ENCODE peak calls at places on chromosomes 13 and 19, in six cellular contexts. Z is K562, V is A549, S is endothelial cell of umbilical vein, U is HepG2, J is H1. I is an unnamed sample.

GRCh38 chr13:39417643-39418042 is 185.3 kb downstream of the LHFPL6 start:
- DNase-seq in S (peak; percentile 74), U (no peak), V (no peak), Z (no peak), J (peak; percentile 54), I (peak; percentile 31)

GRCh38 chr19:47661161-47661560 is 52.1 kb upstream of the EHD2 start:
- DNase-seq in U (no peak), S (no peak), Z (no peak), V (no peak), J (no peak), I (no peak)

GRCh38 chr19:54673222-54673621 is 10.4 kb downstream of the LILRB4 start:
- DNase-seq in U (no peak), S (no peak), J (no peak), Z (no peak), V (no peak), I (no peak)

GRCh38 chr19:15758379-15758778 is 20.6 kb downstream of the OR10H3 start:
- DNase-seq in J (no peak), Z (no peak), S (no peak), U (no peak), V (no peak), I (no peak)

GRCh38 chr13:103222683-103223082 is 156.5 kb upstream of the SLC10A2 start:
- DNase-seq in J (no peak), S (no peak), Z (no peak), U (no peak), V (no peak), I (no peak)

GRCh38 chr13:110244096-110244830 is 62.7 kb downstream of the COL4A1 start:
- DNase-seq in S (no peak), V (no peak), Z (no peak), J (peak; percentile 35), U (no peak), I (no peak)

GRCh38 chr19:14530005-14530348 is 583 bp downstream of the TECR start:
- DNase-seq in J (no peak), V (no peak), Z (no peak), S (no peak), U (no peak), I (no peak)

GRCh38 chr13:40161931-40162330 is 504.5 kb downstream of the FOXO1 start:
- DNase-seq in U (no peak), S (no peak), Z (no peak), J (no peak), V (no peak), I (no peak)

GRCh38 chr13:104837756-104838155 is 1697.7 kb downstream of the EFNB2 start:
- DNase-seq in V (no peak), J (no peak), U (no peak), S (no peak), Z (no peak), I (no peak)

GRCh38 chr19:1261863-1262686 is 7.1 kb upstream of the CIRBP start:
- DNase-seq in S (no peak), V (peak; percentile 26), J (no peak), Z (no peak), U (peak; percentile 48), I (no peak)

GRCh38 chr19:52094526-52094925 is 1.0 kb downstream of the ZNF841 start:
- DNase-seq in V (no peak), J (no peak), Z (peak; percentile 18), S (no peak), U (no peak), I (no peak)

DNA sequence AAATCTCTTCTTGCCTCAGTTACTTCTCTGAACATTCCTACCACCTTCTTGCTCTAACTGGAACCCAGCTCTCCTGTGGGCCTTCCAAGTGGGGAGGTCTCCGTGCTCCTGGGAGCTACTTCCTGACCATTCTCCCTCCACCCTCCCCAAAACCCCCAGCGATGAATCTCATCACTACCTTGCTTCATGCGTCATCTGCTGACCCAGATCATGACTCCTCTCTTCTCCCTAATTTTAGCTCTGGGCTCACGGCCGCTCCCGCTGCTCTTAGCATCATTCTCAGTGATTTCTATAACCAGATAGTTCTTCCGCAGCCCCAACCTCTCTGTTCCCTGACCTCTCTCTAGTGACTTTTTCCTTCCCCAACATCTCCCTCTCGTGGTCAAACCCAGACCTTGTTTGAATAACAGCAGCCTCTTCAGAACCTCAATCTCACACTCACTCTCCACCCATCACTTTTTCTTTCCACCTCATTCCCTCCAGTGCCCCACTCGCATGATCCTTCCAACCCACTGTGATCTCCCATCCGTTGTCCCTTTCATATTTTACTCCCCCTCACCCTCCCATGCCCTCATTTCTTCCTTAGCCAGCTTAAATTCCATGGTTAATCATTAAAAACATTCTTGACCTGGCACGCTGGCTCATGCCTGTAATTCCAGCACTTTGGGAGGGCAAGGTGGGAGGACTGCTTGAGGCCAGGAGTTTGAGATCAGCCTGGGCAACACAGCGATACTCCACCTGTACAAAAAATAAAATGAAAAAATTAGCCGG is 21.8 kb downstream of the MRPS12 start:
- DNase-seq in U (peak; percentile 51), S (no peak), Z (peak; percentile 62), V (peak; percentile 81), J (peak; percentile 52), I (peak; percentile 42)
- TF ChIP-seq JUN in U (no peak), S (no peak), Z (no peak), V (no peak), J (no peak), I (no peak)

DNA sequence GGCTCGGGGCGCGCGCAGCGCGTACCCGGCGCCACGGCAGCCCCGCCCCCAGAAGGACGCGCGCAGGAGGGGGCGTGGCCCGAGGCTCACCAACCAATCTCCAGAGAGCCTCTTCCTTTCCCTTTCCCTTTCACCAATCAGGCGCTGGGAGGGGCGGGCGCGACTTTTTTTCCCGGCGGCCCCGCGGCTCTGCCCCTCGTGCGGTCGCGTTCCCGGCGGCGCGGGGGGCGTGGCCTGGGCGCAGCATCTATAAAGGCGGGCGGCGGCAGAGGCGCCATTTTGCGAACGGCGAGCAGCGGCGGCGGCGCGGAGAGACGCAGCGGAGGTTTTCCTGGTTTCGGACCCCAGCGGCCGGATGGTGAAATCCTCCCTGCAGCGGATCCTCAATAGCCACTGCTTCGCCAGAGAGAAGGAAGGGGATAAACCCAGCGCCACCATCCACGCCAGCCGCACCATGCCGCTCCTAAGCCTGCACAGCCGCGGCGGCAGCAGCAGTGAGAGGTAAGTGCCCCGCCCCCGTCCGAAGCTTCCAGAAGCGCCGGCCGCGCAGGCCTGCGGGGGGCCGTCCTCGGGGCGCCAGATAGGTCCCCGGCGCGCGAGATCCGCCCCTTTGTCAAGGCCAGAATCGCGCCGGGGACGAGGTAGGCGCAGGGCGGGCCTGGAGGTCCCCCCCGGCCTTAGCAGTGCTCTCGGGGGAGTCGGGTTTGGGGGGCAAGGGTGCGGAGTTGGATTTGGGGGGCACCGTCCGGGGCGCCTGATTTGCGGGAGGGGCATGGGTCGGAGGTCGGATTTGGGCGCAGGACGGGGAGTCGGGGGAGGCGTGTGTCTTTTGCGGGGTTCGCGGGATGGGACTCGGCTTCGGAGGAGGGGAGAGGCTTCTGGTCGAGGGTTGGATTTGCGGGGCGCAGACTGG is 12.5 kb downstream of the PEAK3 start:
- DNase-seq in J (peak; percentile 100), Z (peak; percentile 97), S (peak; percentile 95), V (peak; percentile 95), U (peak; percentile 91), I (peak; percentile 99)
- TF ChIP-seq JUN in J (no peak), Z (no peak), S (no peak), V (peak; percentile 95), U (no peak), I (no peak)

GRCh38 chr13:65011403-65011802 is 2218.7 kb downstream of the PCDH9 start:
- DNase-seq in V (no peak), Z (no peak), U (no peak), S (no peak), J (no peak), I (no peak)
- TF ChIP-seq JUN in V (no peak), Z (no peak), U (no peak), S (no peak), J (no peak), I (no peak)

GRCh38 chr13:98540476-98540875 is 36.4 kb downstream of the STK24 start:
- DNase-seq in V (no peak), Z (no peak), J (no peak), S (no peak), U (no peak), I (no peak)

GRCh38 chr13:98539655-98540054 is 37.3 kb downstream of the STK24 start:
- DNase-seq in Z (no peak), J (no peak), S (no peak), U (no peak), V (no peak), I (no peak)

GRCh38 chr13:98541701-98542203 is 35.2 kb downstream of the STK24 start:
- DNase-seq in Z (peak; percentile 10), S (peak; percentile 58), U (no peak), J (no peak), V (no peak), I (no peak)

GRCh38 chr13:98542568-98543379 is 34.1 kb downstream of the STK24 start:
- DNase-seq in V (no peak), Z (no peak), J (no peak), S (no peak), U (no peak), I (no peak)

GRCh38 chr13:98541211-98541610 is 35.7 kb downstream of the STK24 start:
- DNase-seq in J (no peak), V (no peak), S (peak; percentile 54), Z (no peak), U (no peak), I (no peak)
- TF ChIP-seq JUN in J (no peak), V (no peak), S (no peak), Z (no peak), U (no peak), I (no peak)

GRCh38 chr19:43476606-43477005 is 11.2 kb upstream of the LYPD3 start:
- DNase-seq in V (no peak), Z (no peak), U (no peak), J (no peak), S (peak; percentile 47), I (no peak)
- TF ChIP-seq JUN in V (no peak), Z (no peak), U (no peak), J (no peak), S (no peak), I (no peak)

DNA sequence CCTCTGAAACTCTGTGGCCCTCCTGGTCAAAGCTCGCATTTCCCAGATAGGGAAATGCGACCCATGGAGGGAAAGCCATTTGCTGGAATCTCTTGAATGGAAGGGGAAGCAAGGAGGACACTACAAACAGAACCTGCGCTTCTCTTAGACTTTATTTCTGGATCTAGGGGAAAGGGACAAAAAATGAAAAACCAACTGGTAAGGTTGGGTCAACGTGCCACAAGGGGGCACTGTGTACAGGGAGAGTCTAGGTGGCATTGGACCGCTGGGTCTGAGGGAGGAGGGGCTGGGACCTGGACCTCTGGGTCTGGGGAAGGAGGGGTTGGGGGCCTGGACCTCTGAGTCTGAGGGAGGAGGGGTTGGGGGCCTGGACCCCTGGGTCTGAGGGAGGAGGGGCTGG is 5.0 kb downstream of the KLK4 start:
- DNase-seq in V (peak; percentile 56), U (peak; percentile 17), S (no peak), Z (peak; percentile 67), J (peak; percentile 83), I (peak; percentile 83)
- TF ChIP-seq JUN in V (no peak), U (no peak), S (no peak), Z (no peak), J (no peak), I (no peak)